ENCODE peak calls at places on chromosomes 5 and 9, in seven cellular contexts. N is stomach, A is esophagus squamous epithelium, R is GM12891, Z is uterus, E is IMR-90, T is gastrocnemius medialis. O is an unnamed sample.

GRCh38 chr5:39116347-39116899 is 42.2 kb upstream of the RICTOR start:
- DNase-seq in E (no peak), T (no peak), R (no peak), Z (no peak), N (no peak), A (no peak), O (no peak)

GRCh38 chr9:127473501-127473900 is 22.2 kb downstream of the LRSAM1 start:
- DNase-seq in T (no peak), Z (no peak), A (no peak), E (no peak), R (no peak), N (no peak), O (no peak)

GRCh38 chr9:106783121-106783520 is 79.8 kb upstream of the ZNF462 start:
- DNase-seq in T (no peak), E (no peak), N (no peak), R (no peak), A (no peak), Z (no peak), O (no peak)

GRCh38 chr5:56507348-56507930 is 274.3 kb upstream of the ANKRD55 start:
- DNase-seq in A (no peak), E (no peak), R (no peak), Z (no peak), T (no peak), N (no peak), O (no peak)

GRCh38 chr5:131163315-131164119 is 1.5 kb downstream of the HINT1 start:
- DNase-seq in R (no peak), E (peak), A (no peak), N (no peak), T (no peak), Z (no peak), O (no peak)

GRCh38 chr5:142900926-142901325 is 130.7 kb downstream of the ARHGAP26 start:
- DNase-seq in Z (no peak), N (no peak), A (no peak), R (no peak), E (peak), T (no peak), O (no peak)

GRCh38 chr9:85172001-85172978 is 502.8 kb downstream of the NTRK2 start:
- DNase-seq in T (peak), N (no peak), Z (no peak), R (no peak), E (no peak), A (no peak), O (no peak)

GRCh38 chr9:119268985-119269384 is 100.2 kb downstream of the BRINP1 start:
- DNase-seq in R (no peak), A (no peak), Z (no peak), T (no peak), E (no peak), N (no peak), O (no peak)

GRCh38 chr5:141747646-141748229 is 65.7 kb upstream of the ARAP3 start:
- DNase-seq in N (no peak), R (no peak), Z (no peak), T (no peak), A (no peak), E (no peak), O (no peak)

GRCh38 chr5:112965733-112966306 is 10.8 kb upstream of the DCP2 start:
- DNase-seq in Z (no peak), T (no peak), N (no peak), E (no peak), R (no peak), A (no peak), O (no peak)

GRCh38 chr5:154802050-154802449 is 46.9 kb downstream of the LARP1 start:
- DNase-seq in T (no peak), A (no peak), N (no peak), R (no peak), Z (no peak), E (no peak), O (no peak)

GRCh38 chr5:124842725-124843595 is 96.5 kb upstream of the ZNF608 start:
- DNase-seq in R (no peak), N (no peak), A (no peak), T (no peak), E (no peak), Z (no peak), O (no peak)

GRCh38 chr5:43120720-43121564 is at the start of gene ZNF131:
- DNase-seq in A (peak), R (peak), T (peak), E (peak), Z (peak), N (peak), O (peak)

GRCh38 chr9:974993-975739 is 1.3 kb upstream of the DMRT3 start:
- DNase-seq in A (no peak), Z (no peak), R (no peak), T (no peak), E (no peak), N (no peak), O (no peak)

GRCh38 chr5:20034717-20035116 is 46.7 kb upstream of the CDH18 start:
- DNase-seq in Z (no peak), E (no peak), N (no peak), T (no peak), R (no peak), A (no peak), O (no peak)
- TF ChIP-seq POLR2A in Z (no peak), E (no peak), N (no peak), T (no peak), R (no peak), A (no peak), O (no peak)

DNA sequence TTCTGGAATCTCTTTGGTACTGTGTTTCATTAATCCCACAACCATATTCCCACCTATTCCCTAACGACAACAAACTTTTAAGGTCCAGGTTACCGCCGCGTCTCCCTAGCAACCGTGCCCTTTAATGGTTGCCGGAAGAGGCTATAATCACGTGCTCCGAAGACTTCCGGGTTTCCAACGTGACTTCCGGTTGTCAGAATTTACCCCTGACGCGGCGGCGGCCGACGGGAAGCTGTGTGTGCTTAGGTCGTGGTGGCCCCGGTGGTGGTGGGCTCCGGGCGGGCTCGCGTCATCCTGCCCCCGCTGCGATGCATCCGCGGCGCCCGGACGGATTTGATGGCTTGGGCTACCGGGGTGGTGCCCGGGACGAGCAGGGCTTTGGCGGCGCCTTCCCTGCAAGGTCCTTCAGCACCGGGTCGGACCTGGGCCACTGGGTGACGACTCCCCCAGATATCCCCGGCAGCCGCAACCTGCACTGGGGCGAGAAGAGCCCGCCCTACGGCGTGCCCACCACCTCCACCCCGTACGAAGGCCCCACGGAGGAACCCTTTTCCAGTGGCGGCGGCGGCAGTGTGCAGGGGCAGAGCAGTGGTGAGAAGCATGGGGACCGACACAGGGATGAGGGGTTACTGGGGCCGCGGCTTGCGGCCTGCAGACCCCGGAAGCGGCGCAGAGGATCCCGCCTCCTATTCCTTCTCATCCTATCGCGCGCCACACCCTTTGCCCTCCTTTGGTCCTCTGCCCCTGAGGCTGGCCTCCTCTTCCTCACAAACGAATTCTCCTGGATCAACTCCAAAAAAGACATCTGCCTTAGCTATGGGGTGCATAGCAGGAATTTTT is at the start of gene SLC25A46:
- DNase-seq in R (peak), N (peak), T (peak), Z (peak), E (peak), A (peak), O (peak)
- TF ChIP-seq POLR2A in R (peak), N (no peak), T (peak), Z (no peak), E (peak), A (peak), O (peak)

GRCh38 chr5:36801521-36801920 is 75.0 kb upstream of the NIPBL start:
- DNase-seq in Z (no peak), N (no peak), R (no peak), T (no peak), A (no peak), E (no peak), O (no peak)
- TF ChIP-seq POLR2A in Z (no peak), N (no peak), R (no peak), T (no peak), A (no peak), E (no peak), O (no peak)

GRCh38 chr9:112762726-112763518 is 12.4 kb downstream of the SNX30 start:
- DNase-seq in E (no peak), N (no peak), A (no peak), T (no peak), R (no peak), Z (no peak), O (no peak)

GRCh38 chr9:112761912-112762651 is 11.5 kb downstream of the SNX30 start:
- DNase-seq in A (no peak), N (no peak), T (no peak), R (no peak), E (peak), Z (no peak), O (no peak)

GRCh38 chr9:112764344-112764743 is 13.8 kb downstream of the SNX30 start:
- DNase-seq in Z (no peak), N (no peak), E (peak), T (no peak), A (no peak), R (no peak), O (peak)

GRCh38 chr9:112765281-112765680 is 14.7 kb downstream of the SNX30 start:
- DNase-seq in T (no peak), N (no peak), E (no peak), R (no peak), A (no peak), Z (no peak), O (no peak)

GRCh38 chr9:112764837-112765236 is 14.3 kb downstream of the SNX30 start:
- DNase-seq in E (no peak), T (no peak), A (no peak), Z (no peak), R (no peak), N (no peak), O (no peak)
- TF ChIP-seq POLR2A in E (no peak), T (no peak), A (no peak), Z (no peak), R (no peak), N (no peak), O (no peak)

DNA sequence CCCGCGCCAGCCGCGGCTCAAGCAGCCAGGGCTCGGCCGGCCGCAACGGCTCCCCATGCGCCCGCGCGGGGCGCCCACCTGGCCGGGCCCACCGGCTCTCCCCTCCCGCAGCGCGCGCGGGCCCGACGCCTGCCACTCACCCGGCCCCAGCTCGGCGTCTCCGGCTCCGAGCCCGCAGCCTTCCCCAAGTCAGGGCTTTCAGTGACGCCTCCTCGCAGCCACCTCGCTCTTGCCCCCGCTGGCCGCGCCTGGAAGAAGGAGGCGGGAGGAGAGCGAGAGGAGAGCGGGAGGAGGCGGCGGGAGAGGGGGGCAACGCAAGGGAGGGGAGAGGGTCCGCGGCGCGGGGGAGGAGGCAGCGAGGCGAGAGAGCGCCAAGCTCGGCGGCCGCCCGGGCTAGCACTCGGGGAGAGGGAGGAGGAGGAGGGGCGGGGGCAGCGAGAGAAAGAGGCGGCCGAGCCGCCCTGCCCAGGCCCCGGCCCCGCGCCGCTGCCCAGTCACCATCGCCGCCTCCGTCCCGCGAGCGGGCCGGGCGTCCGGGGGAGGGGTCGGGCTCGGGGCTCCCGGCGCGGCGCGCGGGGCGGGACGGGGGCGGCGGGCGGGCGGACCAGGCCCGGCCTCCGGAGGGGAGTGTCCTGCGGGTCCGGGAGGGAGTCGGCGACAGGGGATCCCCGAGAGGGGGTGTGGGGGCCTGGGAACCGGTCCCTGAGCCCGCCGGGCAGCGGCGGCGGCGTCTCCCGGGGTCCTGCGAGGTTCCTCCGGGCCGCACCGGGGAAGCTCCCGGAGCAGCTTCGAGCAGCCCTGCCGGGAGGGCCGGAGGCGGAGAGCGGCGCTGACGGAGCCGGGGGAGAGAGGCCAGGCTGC is at the start of gene LHFPL2:
- DNase-seq in T (peak), N (peak), E (peak), A (no peak), Z (peak), R (peak), O (no peak)
- TF ChIP-seq POLR2A in T (peak), N (no peak), E (peak), A (peak), Z (peak), R (no peak), O (peak)

GRCh38 chr9:72353455-72354116 is 11.4 kb downstream of the ZFAND5 start:
- DNase-seq in E (no peak), N (no peak), A (no peak), R (no peak), Z (no peak), T (no peak), O (no peak)
- TF ChIP-seq POLR2A in E (peak), N (no peak), A (no peak), R (peak), Z (no peak), T (no peak), O (no peak)